ENCODE peak calls at places on chromosomes 2 and 18, in eight cellular contexts. B, F, G, R, Z, P, S and V are unnamed samples.

GRCh38 chr2:201406077-201406662 is 45.1 kb downstream of the TRAK2 start:
- DNase-seq in F (no peak), S (peak), B (no peak), G (no peak), Z (peak), R (peak), P (no peak), V (no peak)

GRCh38 chr2:124024491-124025348 is at the start of gene CNTNAP5:
- DNase-seq in R (peak), F (peak), Z (no peak), B (peak), G (peak), P (no peak), S (no peak), V (no peak)

GRCh38 chr2:149002378-149002890 is 36.1 kb upstream of the LYPD6B start:
- DNase-seq in P (no peak), B (no peak), G (no peak), R (no peak), F (no peak), Z (no peak), S (no peak), V (no peak)

GRCh38 chr2:68466361-68466777 is 725 bp downstream of the FBXO48 start:
- DNase-seq in Z (peak), G (no peak), R (peak), P (no peak), F (no peak), S (peak), B (no peak), V (peak)

GRCh38 chr2:61689526-61689925 is 151.4 kb upstream of the XPO1 start:
- DNase-seq in S (peak), B (no peak), Z (no peak), F (no peak), P (no peak), R (no peak), G (no peak), V (no peak)

GRCh38 chr2:199160677-199161465 is 296.9 kb downstream of the SATB2 start:
- DNase-seq in Z (peak), R (peak), G (no peak), F (no peak), B (no peak), P (no peak), S (peak), V (no peak)

GRCh38 chr18:75966431-75966830 is 528.6 kb downstream of the ZNF516 start:
- DNase-seq in F (no peak), G (no peak), B (no peak), Z (no peak), R (no peak), P (no peak), S (no peak), V (no peak)

GRCh38 chr2:43100362-43100882 is 126.0 kb downstream of the ZFP36L2 start:
- DNase-seq in F (no peak), P (no peak), S (no peak), R (no peak), B (no peak), G (no peak), Z (no peak), V (no peak)

GRCh38 chr2:34176693-34177092 is 577.6 kb upstream of the FAM98A start:
- DNase-seq in B (no peak), F (no peak), Z (no peak), P (no peak), S (no peak), G (no peak), R (no peak), V (no peak)

GRCh38 chr2:174634130-174635014 is 36.8 kb upstream of the WIPF1 start:
- DNase-seq in G (peak), F (no peak), B (no peak), R (no peak), Z (no peak), S (peak), P (no peak), V (no peak)

GRCh38 chr2:187618813-187619212 is 64.6 kb upstream of the TFPI start:
- DNase-seq in P (no peak), B (no peak), F (no peak), R (no peak), G (no peak), S (peak), Z (no peak), V (no peak)

GRCh38 chr2:50749226-50749625 is 282.7 kb downstream of the NRXN1 start:
- DNase-seq in Z (no peak), G (no peak), S (no peak), R (no peak), B (no peak), P (no peak), F (no peak), V (no peak)

GRCh38 chr2:230829293-230829692 is 35.4 kb upstream of the ITM2C start:
- DNase-seq in P (no peak), Z (no peak), B (no peak), F (no peak), G (no peak), S (no peak), R (no peak), V (no peak)

GRCh38 chr2:118846667-118847446 is 591 bp downstream of the EN1 start:
- DNase-seq in Z (no peak), G (peak), B (no peak), F (no peak), S (no peak), P (no peak), R (no peak), V (peak)

GRCh38 chr2:72032481-72033041 is 115.1 kb downstream of the CYP26B1 start:
- DNase-seq in R (no peak), F (no peak), G (no peak), S (no peak), Z (no peak), P (no peak), B (no peak), V (peak)

GRCh38 chr2:205686231-205687017 is 4.1 kb downstream of the NRP2 start:
- DNase-seq in Z (no peak), R (no peak), B (no peak), F (no peak), G (no peak), S (peak), P (no peak), V (no peak)

GRCh38 chr18:46412831-46413371 is 244.1 kb downstream of the LOXHD1 start:
- DNase-seq in Z (no peak), S (no peak), G (no peak), B (no peak), P (no peak), R (no peak), F (peak), V (peak)

GRCh38 chr2:162477011-162477410 is 133.1 kb downstream of the GCA start:
- DNase-seq in F (no peak), P (no peak), B (no peak), G (no peak), R (no peak), Z (no peak), S (no peak), V (no peak)

GRCh38 chr2:26683583-26683982 is 8.9 kb upstream of the KCNK3 start:
- DNase-seq in Z (no peak), F (no peak), P (no peak), G (no peak), B (no peak), R (no peak), S (no peak), V (no peak)

GRCh38 chr2:192195548-192196418 is 1.1 kb upstream of the TMEFF2 start:
- DNase-seq in F (peak), P (peak), Z (peak), R (peak), B (peak), G (peak), S (peak), V (peak)

GRCh38 chr2:30708491-30709290 is 98.6 kb downstream of the CAPN13 start:
- DNase-seq in F (no peak), B (no peak), Z (no peak), P (no peak), R (peak), S (peak), G (no peak), V (no peak)

GRCh38 chr2:23199115-23199918 is 185.7 kb upstream of the KLHL29 start:
- DNase-seq in F (no peak), P (peak), B (no peak), Z (no peak), R (peak), S (peak), G (peak), V (no peak)

GRCh38 chr18:3466872-3467271 is 16.9 kb downstream of the TGIF1 start:
- DNase-seq in G (no peak), F (no peak), S (no peak), P (no peak), R (no peak), B (no peak), Z (no peak), V (no peak)

GRCh38 chr18:26436176-26437031 is 111.9 kb downstream of the KCTD1 start:
- DNase-seq in P (no peak), F (no peak), R (peak), B (no peak), G (no peak), Z (peak), S (peak), V (no peak)

GRCh38 chr2:107648781-107649413 is 177.8 kb upstream of the RGPD4 start:
- DNase-seq in F (no peak), R (no peak), B (no peak), P (no peak), G (no peak), S (no peak), Z (no peak), V (no peak)

GRCh38 chr2:10223932-10224720 is 78.6 kb upstream of the HPCAL1 start:
- DNase-seq in R (no peak), S (no peak), F (no peak), P (no peak), G (no peak), B (no peak), Z (no peak), V (no peak)

GRCh38 chr2:36824281-36824680 is 127.8 kb downstream of the VIT start:
- DNase-seq in F (no peak), S (no peak), B (no peak), R (no peak), G (no peak), P (no peak), Z (no peak), V (no peak)

GRCh38 chr18:5894613-5895299 is 566 bp downstream of the TMEM200C start:
- DNase-seq in S (peak), F (peak), P (no peak), B (no peak), G (peak), Z (no peak), R (no peak), V (peak)

GRCh38 chr2:168201722-168202121 is 45.7 kb downstream of the STK39 start:
- DNase-seq in B (no peak), G (no peak), R (no peak), Z (no peak), P (no peak), S (no peak), F (no peak), V (no peak)

GRCh38 chr2:158047156-158047611 is 54.5 kb upstream of the UPP2 start:
- DNase-seq in B (no peak), S (no peak), Z (no peak), P (no peak), F (no peak), G (no peak), R (no peak), V (no peak)

GRCh38 chr2:120758181-120759048 is 22.7 kb downstream of the GLI2 start:
- DNase-seq in G (no peak), P (no peak), F (no peak), Z (no peak), B (no peak), S (peak), R (no peak), V (peak)

GRCh38 chr2:15591373-15591691 is 336 bp upstream of the DDX1 start:
- DNase-seq in B (no peak), S (no peak), R (no peak), G (no peak), P (no peak), F (no peak), Z (no peak), V (no peak)

GRCh38 chr18:58058720-58059119 is 14.7 kb downstream of the NEDD4L start:
- DNase-seq in B (no peak), G (no peak), Z (no peak), F (no peak), P (no peak), R (no peak), S (peak), V (no peak)

GRCh38 chr2:98749053-98749450 is 18.1 kb upstream of the MGAT4A start:
- DNase-seq in Z (no peak), F (no peak), G (no peak), S (no peak), B (no peak), R (no peak), P (no peak), V (no peak)

GRCh38 chr18:8783994-8784530 is 78.7 kb downstream of the MTCL1 start:
- DNase-seq in P (no peak), S (no peak), R (no peak), G (no peak), F (no peak), Z (no peak), B (no peak), V (no peak)

GRCh38 chr2:65130440-65131175 is 702 bp upstream of the RAB1A start:
- DNase-seq in G (no peak), S (no peak), P (no peak), F (no peak), Z (peak), B (no peak), R (no peak), V (peak)

GRCh38 chr2:101502095-101502494 is 27.2 kb upstream of the RFX8 start:
- DNase-seq in P (no peak), F (no peak), S (no peak), R (no peak), G (no peak), B (no peak), Z (no peak), V (no peak)